ENCODE peak calls at places on chromosomes 4 and X, in eight cellular contexts. One of them, this sample, is unnamed.

GRCh38 chr4:30875659-30876269 is 155.6 kb downstream of the PCDH7 start:
- DNase-seq in mammary epithelial cell: peak; percentile 43
- DNase-seq in heart right ventricle: no peak
- DNase-seq in CD8-positive, alpha-beta T cell: no peak
- DNase-seq in IMR-90: peak; percentile 38
- DNase-seq in fibroblast of lung: no peak
- DNase-seq in GM23338: no peak
- DNase-seq in prostate gland: no peak
- DNase-seq in this sample: no peak

GRCh38 chr4:157004279-157005161 is 32.9 kb upstream of the PDGFC start:
- DNase-seq in mammary epithelial cell: no peak
- DNase-seq in heart right ventricle: no peak
- DNase-seq in CD8-positive, alpha-beta T cell: no peak
- DNase-seq in IMR-90: no peak
- DNase-seq in fibroblast of lung: peak; percentile 33
- DNase-seq in GM23338: no peak
- DNase-seq in prostate gland: peak; percentile 46
- DNase-seq in this sample: peak; percentile 63

GRCh38 chr4:87985097-87985886 is 9.8 kb downstream of the SPP1 start:
- DNase-seq in mammary epithelial cell: peak; percentile 57
- DNase-seq in heart right ventricle: peak; percentile 38
- DNase-seq in CD8-positive, alpha-beta T cell: no peak
- DNase-seq in IMR-90: peak; percentile 35
- DNase-seq in fibroblast of lung: peak; percentile 43
- DNase-seq in GM23338: peak; percentile 80
- DNase-seq in prostate gland: no peak
- DNase-seq in this sample: peak; percentile 62

GRCh38 chr4:43776371-43776770 is 672.2 kb downstream of the KCTD8 start:
- DNase-seq in mammary epithelial cell: no peak
- DNase-seq in heart right ventricle: no peak
- DNase-seq in CD8-positive, alpha-beta T cell: no peak
- DNase-seq in IMR-90: peak; percentile 1
- DNase-seq in fibroblast of lung: peak; percentile 19
- DNase-seq in GM23338: peak; percentile 6
- DNase-seq in prostate gland: no peak
- DNase-seq in this sample: no peak

GRCh38 chrX:19725545-19726102 is 161.8 kb downstream of the SH3KBP1 start:
- DNase-seq in mammary epithelial cell: peak; percentile 82
- DNase-seq in heart right ventricle: no peak
- DNase-seq in CD8-positive, alpha-beta T cell: peak; percentile 20
- DNase-seq in IMR-90: peak; percentile 12
- DNase-seq in fibroblast of lung: no peak
- DNase-seq in GM23338: no peak
- DNase-seq in prostate gland: no peak
- DNase-seq in this sample: no peak

GRCh38 chr4:128862608-128863313 is 53.3 kb downstream of the JADE1 start:
- DNase-seq in mammary epithelial cell: no peak
- DNase-seq in heart right ventricle: no peak
- DNase-seq in CD8-positive, alpha-beta T cell: peak; percentile 53
- DNase-seq in IMR-90: peak; percentile 72
- DNase-seq in fibroblast of lung: no peak
- DNase-seq in GM23338: no peak
- DNase-seq in prostate gland: no peak
- DNase-seq in this sample: no peak

GRCh38 chr4:53601251-53601764 is 10.0 kb upstream of the LNX1 start:
- DNase-seq in mammary epithelial cell: no peak
- DNase-seq in heart right ventricle: peak; percentile 21
- DNase-seq in CD8-positive, alpha-beta T cell: no peak
- DNase-seq in IMR-90: no peak
- DNase-seq in fibroblast of lung: no peak
- DNase-seq in GM23338: peak; percentile 83
- DNase-seq in prostate gland: no peak
- DNase-seq in this sample: peak; percentile 65

GRCh38 chrX:63350551-63350950 is 581 bp downstream of the SPIN4 start:
- DNase-seq in mammary epithelial cell: peak; percentile 29
- DNase-seq in heart right ventricle: peak; percentile 12
- DNase-seq in CD8-positive, alpha-beta T cell: peak; percentile 27
- DNase-seq in IMR-90: no peak
- DNase-seq in fibroblast of lung: peak; percentile 6
- DNase-seq in GM23338: peak; percentile 24
- DNase-seq in prostate gland: peak; percentile 8
- DNase-seq in this sample: peak; percentile 15

GRCh38 chr4:67288964-67289363 is 256.3 kb downstream of the CENPC start:
- DNase-seq in mammary epithelial cell: no peak
- DNase-seq in heart right ventricle: no peak
- DNase-seq in CD8-positive, alpha-beta T cell: no peak
- DNase-seq in IMR-90: no peak
- DNase-seq in fibroblast of lung: no peak
- DNase-seq in GM23338: peak; percentile 63
- DNase-seq in prostate gland: no peak
- DNase-seq in this sample: no peak
- TF ChIP-seq CTCF in mammary epithelial cell: peak; percentile 40
- TF ChIP-seq CTCF in heart right ventricle: no peak
- TF ChIP-seq CTCF in CD8-positive, alpha-beta T cell: no peak
- TF ChIP-seq CTCF in IMR-90: peak; percentile 6
- TF ChIP-seq CTCF in fibroblast of lung: no peak
- TF ChIP-seq CTCF in GM23338: peak; percentile 96
- TF ChIP-seq CTCF in prostate gland: no peak
- TF ChIP-seq CTCF in this sample: no peak

DNA sequence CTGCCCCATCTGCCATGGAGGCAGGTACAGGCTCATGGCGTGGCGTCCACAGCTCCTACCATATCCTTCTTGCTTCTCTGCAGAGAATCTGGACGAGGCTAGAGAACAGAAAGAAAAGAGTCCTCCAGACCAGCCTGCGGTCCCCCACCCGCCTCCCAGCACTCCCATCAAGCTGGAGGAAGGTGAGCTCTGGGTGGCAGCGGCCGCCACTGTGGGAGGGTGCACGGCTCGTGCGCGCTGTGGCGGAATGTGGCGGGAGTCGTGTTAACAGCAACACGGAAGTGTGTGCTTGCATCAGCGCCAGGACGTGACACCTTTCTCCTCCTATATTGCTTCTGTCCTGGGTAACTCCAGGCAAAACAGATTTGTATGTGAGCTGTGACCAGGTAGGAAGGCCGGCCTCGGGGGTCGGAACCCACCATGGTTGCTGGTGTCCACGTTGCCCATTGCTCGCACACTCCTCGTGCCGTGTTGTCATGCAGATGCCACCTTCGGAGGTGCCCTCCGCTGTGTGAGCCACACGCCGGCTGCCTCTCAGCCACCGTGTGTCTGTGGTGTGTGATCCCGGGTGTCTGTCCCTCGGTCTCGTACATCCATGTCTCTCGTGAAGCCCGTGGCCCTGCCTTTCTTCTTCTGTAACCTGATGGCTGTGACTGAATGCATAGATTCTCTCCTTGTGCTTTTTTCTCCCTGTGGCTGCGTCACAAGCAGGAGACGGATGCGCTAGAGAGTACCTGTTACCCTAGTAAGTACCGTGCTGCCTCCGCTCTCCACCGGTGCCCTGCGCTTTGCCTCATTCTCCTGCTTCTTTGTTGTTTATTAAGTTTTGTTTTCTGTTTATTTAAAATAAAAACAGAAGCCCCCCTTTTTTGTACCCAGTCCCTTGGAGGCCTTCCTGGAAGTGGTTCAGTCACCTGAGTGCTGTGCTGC is 37.0 kb downstream of the NOP14 start:
- DNase-seq in mammary epithelial cell: no peak
- DNase-seq in heart right ventricle: no peak
- DNase-seq in CD8-positive, alpha-beta T cell: no peak
- DNase-seq in IMR-90: no peak
- DNase-seq in fibroblast of lung: no peak
- DNase-seq in GM23338: no peak
- DNase-seq in prostate gland: no peak
- DNase-seq in this sample: no peak
- H3K36me3 ChIP-seq in mammary epithelial cell: no peaks in the 10 kb centered on the region
- H3K36me3 ChIP-seq in heart right ventricle: no peaks in the 10 kb centered on the region
- H3K36me3 ChIP-seq in CD8-positive, alpha-beta T cell: peaks cover 32% of the 10 kb centered on the region
- H3K36me3 ChIP-seq in IMR-90: peaks cover 75% of the 10 kb centered on the region
- H3K36me3 ChIP-seq in fibroblast of lung: peaks cover 33% of the 10 kb centered on the region
- H3K36me3 ChIP-seq in GM23338: no peaks in the 10 kb centered on the region
- H3K36me3 ChIP-seq in prostate gland: peaks cover 8% of the 10 kb centered on the region
- H3K36me3 ChIP-seq in this sample: peaks cover 10% of the 10 kb centered on the region

GRCh38 chr4:133839326-133839725 is 362.3 kb downstream of the PABPC4L start:
- DNase-seq in mammary epithelial cell: no peak
- DNase-seq in heart right ventricle: no peak
- DNase-seq in CD8-positive, alpha-beta T cell: no peak
- DNase-seq in IMR-90: peak; percentile 12
- DNase-seq in fibroblast of lung: peak; percentile 31
- DNase-seq in GM23338: peak; percentile 31
- DNase-seq in prostate gland: no peak
- DNase-seq in this sample: no peak
- TF ChIP-seq CTCF in mammary epithelial cell: peak; percentile 6
- TF ChIP-seq CTCF in heart right ventricle: no peak
- TF ChIP-seq CTCF in CD8-positive, alpha-beta T cell: no peak
- TF ChIP-seq CTCF in IMR-90: peak; percentile 35
- TF ChIP-seq CTCF in fibroblast of lung: no peak
- TF ChIP-seq CTCF in GM23338: peak; percentile 53
- TF ChIP-seq CTCF in prostate gland: no peak
- TF ChIP-seq CTCF in this sample: no peak

DNA sequence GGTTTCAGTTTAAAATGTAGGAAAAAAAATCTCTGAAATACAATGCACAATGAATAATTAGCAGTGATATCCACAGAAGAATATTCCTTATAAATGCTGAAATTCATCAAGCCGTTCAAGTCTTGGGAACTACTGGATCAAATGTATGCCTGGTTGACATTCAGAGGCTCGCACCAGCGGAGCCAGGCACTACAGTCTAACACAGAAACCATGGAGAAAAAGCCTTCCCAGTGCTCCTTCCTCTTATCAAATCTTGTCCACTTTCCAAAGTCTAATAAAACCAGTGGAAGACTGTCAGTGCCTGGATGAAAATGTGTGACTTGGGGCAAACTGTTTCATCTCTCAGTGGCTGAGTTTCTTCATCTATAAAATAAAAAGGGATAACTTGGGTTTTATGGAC is 35.9 kb downstream of the CENPU start:
- DNase-seq in mammary epithelial cell: no peak
- DNase-seq in heart right ventricle: no peak
- DNase-seq in CD8-positive, alpha-beta T cell: no peak
- DNase-seq in IMR-90: no peak
- DNase-seq in fibroblast of lung: no peak
- DNase-seq in GM23338: no peak
- DNase-seq in prostate gland: no peak
- DNase-seq in this sample: no peak
- H3K36me3 ChIP-seq in mammary epithelial cell: peaks cover 9% of the 10 kb centered on the region
- H3K36me3 ChIP-seq in heart right ventricle: no peaks in the 10 kb centered on the region
- H3K36me3 ChIP-seq in CD8-positive, alpha-beta T cell: no peaks in the 10 kb centered on the region
- H3K36me3 ChIP-seq in IMR-90: peaks cover 3% of the 10 kb centered on the region
- H3K36me3 ChIP-seq in fibroblast of lung: no peaks in the 10 kb centered on the region
- H3K36me3 ChIP-seq in GM23338: peaks cover 54% of the 10 kb centered on the region
- H3K36me3 ChIP-seq in prostate gland: no peaks in the 10 kb centered on the region
- H3K36me3 ChIP-seq in this sample: no peaks in the 10 kb centered on the region